ENCODE peak calls at places on chromosome 16, in seven cellular contexts. One of them, this sample, is unnamed.

GRCh38 chr16:15773964-15774363 is 82.9 kb downstream of the MYH11 start:
- DNase-seq in hepatocyte: no peak
- DNase-seq in left ventricle myocardium inferior: no peak
- DNase-seq in mesenchymal stem cell: no peak
- DNase-seq in right atrium auricular region: no peak
- DNase-seq in gastrocnemius medialis: no peak
- DNase-seq in left lung: no peak
- DNase-seq in this sample: no peak

GRCh38 chr16:9316615-9317014 is 225.2 kb downstream of the HAPSTR1 start:
- DNase-seq in mesenchymal stem cell: no peak
- DNase-seq in gastrocnemius medialis: no peak
- DNase-seq in left lung: no peak
- DNase-seq in hepatocyte: peak; percentile 39
- DNase-seq in right atrium auricular region: no peak
- DNase-seq in left ventricle myocardium inferior: no peak
- DNase-seq in this sample: no peak

GRCh38 chr16:51147776-51148673 is 3.0 kb downstream of the SALL1 start:
- DNase-seq in left lung: no peak
- DNase-seq in gastrocnemius medialis: no peak
- DNase-seq in right atrium auricular region: no peak
- DNase-seq in left ventricle myocardium inferior: no peak
- DNase-seq in mesenchymal stem cell: peak; percentile 60
- DNase-seq in hepatocyte: no peak
- DNase-seq in this sample: no peak

GRCh38 chr16:7140899-7141298 is 191.7 kb upstream of the RBFOX1 start:
- DNase-seq in left lung: no peak
- DNase-seq in right atrium auricular region: no peak
- DNase-seq in gastrocnemius medialis: no peak
- DNase-seq in mesenchymal stem cell: no peak
- DNase-seq in left ventricle myocardium inferior: no peak
- DNase-seq in hepatocyte: peak; percentile 61
- DNase-seq in this sample: no peak

GRCh38 chr16:58678716-58679115 is 5.9 kb downstream of the SLC38A7 start:
- DNase-seq in gastrocnemius medialis: peak; percentile 31
- DNase-seq in mesenchymal stem cell: no peak
- DNase-seq in right atrium auricular region: no peak
- DNase-seq in left lung: no peak
- DNase-seq in left ventricle myocardium inferior: peak; percentile 37
- DNase-seq in hepatocyte: no peak
- DNase-seq in this sample: peak; percentile 43

GRCh38 chr16:81096715-81097208 is 567 bp upstream of the GCSH start:
- DNase-seq in right atrium auricular region: no peak
- DNase-seq in left lung: no peak
- DNase-seq in left ventricle myocardium inferior: no peak
- DNase-seq in hepatocyte: no peak
- DNase-seq in mesenchymal stem cell: no peak
- DNase-seq in gastrocnemius medialis: no peak
- DNase-seq in this sample: no peak

GRCh38 chr16:11084484-11085024 is 140.2 kb downstream of the CLEC16A start:
- DNase-seq in left ventricle myocardium inferior: no peak
- DNase-seq in left lung: no peak
- DNase-seq in gastrocnemius medialis: peak; percentile 29
- DNase-seq in mesenchymal stem cell: peak; percentile 89
- DNase-seq in right atrium auricular region: no peak
- DNase-seq in hepatocyte: no peak
- DNase-seq in this sample: peak; percentile 13

GRCh38 chr16:8614435-8615029 is 7.0 kb upstream of the METTL22 start:
- DNase-seq in left ventricle myocardium inferior: no peak
- DNase-seq in mesenchymal stem cell: no peak
- DNase-seq in hepatocyte: no peak
- DNase-seq in left lung: no peak
- DNase-seq in right atrium auricular region: no peak
- DNase-seq in gastrocnemius medialis: no peak
- DNase-seq in this sample: no peak

GRCh38 chr16:30078744-30079143 is 3.0 kb downstream of the PPP4C start:
- DNase-seq in gastrocnemius medialis: no peak
- DNase-seq in left lung: no peak
- DNase-seq in right atrium auricular region: no peak
- DNase-seq in left ventricle myocardium inferior: no peak
- DNase-seq in hepatocyte: no peak
- DNase-seq in mesenchymal stem cell: no peak
- DNase-seq in this sample: no peak

GRCh38 chr16:47872228-47872627 is 283.6 kb downstream of the ABCC12 start:
- DNase-seq in right atrium auricular region: no peak
- DNase-seq in hepatocyte: no peak
- DNase-seq in mesenchymal stem cell: no peak
- DNase-seq in gastrocnemius medialis: no peak
- DNase-seq in left lung: no peak
- DNase-seq in left ventricle myocardium inferior: no peak
- DNase-seq in this sample: no peak

GRCh38 chr16:29014561-29015029 is 29.7 kb downstream of the LAT start:
- DNase-seq in left lung: no peak
- DNase-seq in mesenchymal stem cell: no peak
- DNase-seq in gastrocnemius medialis: no peak
- DNase-seq in hepatocyte: no peak
- DNase-seq in left ventricle myocardium inferior: no peak
- DNase-seq in right atrium auricular region: no peak
- DNase-seq in this sample: no peak

GRCh38 chr16:3170440-3171180 is 17.4 kb upstream of the OR1F1 start:
- DNase-seq in mesenchymal stem cell: peak; percentile 33
- DNase-seq in left lung: no peak
- DNase-seq in left ventricle myocardium inferior: no peak
- DNase-seq in gastrocnemius medialis: no peak
- DNase-seq in hepatocyte: no peak
- DNase-seq in right atrium auricular region: no peak
- DNase-seq in this sample: no peak

GRCh38 chr16:73068546-73069401 is 20.8 kb upstream of the ZFHX3 start:
- DNase-seq in right atrium auricular region: peak; percentile 91
- DNase-seq in left ventricle myocardium inferior: peak; percentile 74
- DNase-seq in hepatocyte: no peak
- DNase-seq in mesenchymal stem cell: peak; percentile 97
- DNase-seq in left lung: peak; percentile 88
- DNase-seq in gastrocnemius medialis: peak; percentile 93
- DNase-seq in this sample: peak; percentile 79

GRCh38 chr16:79400462-79401149 is 199.9 kb downstream of the MAF start:
- DNase-seq in left lung: no peak
- DNase-seq in gastrocnemius medialis: no peak
- DNase-seq in right atrium auricular region: no peak
- DNase-seq in mesenchymal stem cell: no peak
- DNase-seq in left ventricle myocardium inferior: no peak
- DNase-seq in hepatocyte: peak; percentile 72
- DNase-seq in this sample: no peak

DNA sequence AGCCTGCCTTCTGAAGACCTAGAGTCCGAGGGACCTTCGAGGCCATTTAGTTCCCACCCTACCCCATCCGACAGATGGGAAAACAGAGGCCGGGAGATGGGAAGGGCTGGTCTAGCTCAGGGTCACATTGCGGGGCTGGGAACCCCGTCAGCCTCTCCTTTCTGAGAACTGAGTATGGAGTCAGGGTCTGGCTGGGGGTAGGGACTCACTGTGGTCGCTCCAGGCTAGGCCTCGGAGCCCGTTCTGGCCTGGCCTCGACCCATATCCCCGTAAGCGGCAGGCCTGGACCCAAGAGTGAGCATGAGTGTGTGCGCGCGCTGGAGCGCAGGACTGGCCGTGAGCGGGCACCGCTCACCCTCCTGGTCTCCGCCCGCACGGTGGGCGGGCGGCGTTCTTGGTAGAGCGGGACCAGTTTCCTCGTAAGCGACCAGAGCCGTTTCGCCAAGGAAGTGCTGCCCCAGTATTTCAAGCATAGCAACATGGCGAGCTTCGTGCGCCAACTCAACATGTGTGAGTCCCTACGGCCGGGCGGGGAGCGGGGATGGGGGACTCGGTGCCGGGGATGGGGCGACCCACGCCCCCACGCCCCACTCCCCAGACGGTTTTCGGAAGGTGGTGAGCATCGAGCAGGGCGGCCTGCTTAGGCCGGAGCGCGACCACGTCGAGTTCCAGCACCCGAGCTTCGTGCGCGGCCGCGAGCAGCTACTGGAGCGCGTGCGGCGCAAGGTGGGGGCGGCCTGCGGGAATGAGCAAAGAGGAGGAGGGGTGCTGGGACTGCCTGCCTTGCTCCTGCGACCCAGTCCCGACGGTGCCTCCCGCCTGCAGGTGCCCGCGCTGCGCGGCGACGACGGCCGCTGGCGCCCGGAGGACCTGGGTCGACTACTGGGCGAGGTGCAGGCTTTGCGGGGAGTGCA is 833 bp downstream of the HSF4 start:
- DNase-seq in left ventricle myocardium inferior: no peak
- DNase-seq in right atrium auricular region: no peak
- DNase-seq in mesenchymal stem cell: peak; percentile 43
- DNase-seq in left lung: no peak
- DNase-seq in gastrocnemius medialis: no peak
- DNase-seq in hepatocyte: no peak
- DNase-seq in this sample: no peak
- H3K4me1 ChIP-seq in left ventricle myocardium inferior: peaks cover 70% of the 10 kb centered on the region
- H3K4me1 ChIP-seq in right atrium auricular region: peaks cover 70% of the 10 kb centered on the region
- H3K4me1 ChIP-seq in mesenchymal stem cell: peaks cover 54% of the 10 kb centered on the region
- H3K4me1 ChIP-seq in left lung: peaks cover 48% of the 10 kb centered on the region
- H3K4me1 ChIP-seq in gastrocnemius medialis: peaks cover 58% of the 10 kb centered on the region
- H3K4me1 ChIP-seq in hepatocyte: peaks cover 47% of the 10 kb centered on the region
- H3K4me1 ChIP-seq in this sample: peaks cover 35% of the 10 kb centered on the region

GRCh38 chr16:57000271-57001025 is 11.1 kb downstream of the NLRC5 start:
- DNase-seq in hepatocyte: no peak
- DNase-seq in left lung: no peak
- DNase-seq in left ventricle myocardium inferior: peak; percentile 61
- DNase-seq in gastrocnemius medialis: peak; percentile 44
- DNase-seq in right atrium auricular region: peak; percentile 88
- DNase-seq in mesenchymal stem cell: peak; percentile 93
- DNase-seq in this sample: peak; percentile 81

GRCh38 chr16:56998861-56999260 is 9.5 kb downstream of the NLRC5 start:
- DNase-seq in gastrocnemius medialis: no peak
- DNase-seq in right atrium auricular region: no peak
- DNase-seq in hepatocyte: no peak
- DNase-seq in mesenchymal stem cell: no peak
- DNase-seq in left ventricle myocardium inferior: no peak
- DNase-seq in left lung: no peak
- DNase-seq in this sample: peak; percentile 21

GRCh38 chr16:57003439-57004386 is 14.4 kb downstream of the NLRC5 start:
- DNase-seq in gastrocnemius medialis: no peak
- DNase-seq in hepatocyte: no peak
- DNase-seq in right atrium auricular region: no peak
- DNase-seq in mesenchymal stem cell: no peak
- DNase-seq in left ventricle myocardium inferior: no peak
- DNase-seq in left lung: no peak
- DNase-seq in this sample: no peak

GRCh38 chr16:56999409-57000270 is 10.3 kb downstream of the NLRC5 start:
- DNase-seq in mesenchymal stem cell: peak; percentile 41
- DNase-seq in left lung: no peak
- DNase-seq in hepatocyte: no peak
- DNase-seq in left ventricle myocardium inferior: no peak
- DNase-seq in right atrium auricular region: no peak
- DNase-seq in gastrocnemius medialis: no peak
- DNase-seq in this sample: peak; percentile 39

GRCh38 chr16:57001026-57001669 is 11.8 kb downstream of the NLRC5 start:
- DNase-seq in mesenchymal stem cell: no peak
- DNase-seq in left ventricle myocardium inferior: no peak
- DNase-seq in left lung: no peak
- DNase-seq in hepatocyte: no peak
- DNase-seq in right atrium auricular region: no peak
- DNase-seq in gastrocnemius medialis: no peak
- DNase-seq in this sample: peak; percentile 51
- H3K27ac ChIP-seq in mesenchymal stem cell: no peak overlapping the region
- H3K27ac ChIP-seq in left ventricle myocardium inferior: peak overlapping the region; percentile 87
- H3K27ac ChIP-seq in left lung: peak overlapping the region; percentile 77
- H3K27ac ChIP-seq in hepatocyte: no peak overlapping the region
- H3K27ac ChIP-seq in right atrium auricular region: peak overlapping the region; percentile 85
- H3K27ac ChIP-seq in gastrocnemius medialis: peak overlapping the region; percentile 68
- H3K27ac ChIP-seq in this sample: peak overlapping the region; percentile 93

DNA sequence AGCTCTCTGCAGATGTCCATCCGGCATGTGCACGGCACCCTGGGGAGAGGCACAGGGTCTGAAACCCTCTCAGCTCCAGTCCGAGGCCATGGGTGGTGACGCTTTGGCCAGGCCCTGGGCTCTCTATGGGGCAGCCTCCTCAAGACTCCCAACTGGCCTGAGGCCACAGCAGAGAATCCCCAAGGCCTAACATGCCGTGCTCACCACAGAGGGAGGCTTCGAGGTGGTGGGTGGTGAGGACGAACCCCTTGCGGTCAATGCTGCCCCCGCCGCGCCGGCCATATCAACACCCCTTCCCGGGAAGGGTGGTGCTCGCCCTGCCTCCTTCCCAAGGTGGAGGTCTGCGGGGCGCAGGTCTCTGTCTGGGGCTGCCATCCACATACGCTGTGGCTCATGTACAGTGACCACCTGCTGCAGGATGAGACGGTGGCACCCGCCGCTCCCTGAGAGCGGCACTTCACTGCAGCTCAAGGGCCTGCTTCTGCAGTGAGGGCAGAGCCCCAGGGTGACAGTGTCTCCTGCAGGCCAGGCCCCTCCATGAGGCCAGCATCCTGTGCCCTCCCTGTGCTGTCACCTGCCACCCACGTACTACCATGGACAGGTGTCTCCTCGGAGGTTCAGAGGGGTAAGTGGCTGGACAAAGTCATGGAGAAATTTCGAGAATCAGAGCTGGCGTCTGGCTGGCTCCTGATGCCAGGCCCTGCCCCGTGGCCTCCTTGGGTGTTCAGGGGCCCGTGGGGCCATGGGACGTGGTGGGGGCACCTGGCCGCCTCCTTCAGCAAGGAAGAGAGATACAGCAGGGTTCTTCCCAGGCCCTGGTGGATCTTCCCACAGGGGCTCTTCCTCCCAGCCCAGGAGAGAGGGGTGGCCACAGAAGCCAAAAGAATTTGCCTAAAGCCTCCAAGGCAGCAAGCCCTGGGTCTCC is 54.6 kb upstream of the ACSF3 start:
- DNase-seq in left lung: no peak
- DNase-seq in mesenchymal stem cell: no peak
- DNase-seq in right atrium auricular region: no peak
- DNase-seq in left ventricle myocardium inferior: no peak
- DNase-seq in hepatocyte: no peak
- DNase-seq in gastrocnemius medialis: no peak
- DNase-seq in this sample: peak; percentile 16
- H3K4me1 ChIP-seq in left lung: no peaks in the 10 kb centered on the region
- H3K4me1 ChIP-seq in mesenchymal stem cell: peaks cover 2% of the 10 kb centered on the region
- H3K4me1 ChIP-seq in right atrium auricular region: no peaks in the 10 kb centered on the region
- H3K4me1 ChIP-seq in left ventricle myocardium inferior: no peaks in the 10 kb centered on the region
- H3K4me1 ChIP-seq in hepatocyte: no peaks in the 10 kb centered on the region
- H3K4me1 ChIP-seq in gastrocnemius medialis: no peaks in the 10 kb centered on the region
- H3K4me1 ChIP-seq in this sample: no peaks in the 10 kb centered on the region

GRCh38 chr16:64394061-64394460 is 727.8 kb downstream of the CDH11 start:
- DNase-seq in gastrocnemius medialis: no peak
- DNase-seq in right atrium auricular region: no peak
- DNase-seq in left ventricle myocardium inferior: no peak
- DNase-seq in mesenchymal stem cell: no peak
- DNase-seq in left lung: no peak
- DNase-seq in hepatocyte: no peak
- DNase-seq in this sample: no peak

GRCh38 chr16:64398795-64399194 is 723.1 kb downstream of the CDH11 start:
- DNase-seq in left ventricle myocardium inferior: no peak
- DNase-seq in hepatocyte: no peak
- DNase-seq in right atrium auricular region: no peak
- DNase-seq in mesenchymal stem cell: no peak
- DNase-seq in left lung: no peak
- DNase-seq in gastrocnemius medialis: no peak
- DNase-seq in this sample: no peak

GRCh38 chr16:64403352-64403751 is 718.5 kb downstream of the CDH11 start:
- DNase-seq in mesenchymal stem cell: no peak
- DNase-seq in left ventricle myocardium inferior: no peak
- DNase-seq in hepatocyte: no peak
- DNase-seq in gastrocnemius medialis: no peak
- DNase-seq in right atrium auricular region: no peak
- DNase-seq in left lung: no peak
- DNase-seq in this sample: no peak

GRCh38 chr16:64397042-64397441 is 724.8 kb downstream of the CDH11 start:
- DNase-seq in left ventricle myocardium inferior: no peak
- DNase-seq in gastrocnemius medialis: no peak
- DNase-seq in hepatocyte: no peak
- DNase-seq in mesenchymal stem cell: no peak
- DNase-seq in left lung: no peak
- DNase-seq in right atrium auricular region: no peak
- DNase-seq in this sample: no peak

GRCh38 chr16:64397945-64398508 is 723.8 kb downstream of the CDH11 start:
- DNase-seq in mesenchymal stem cell: no peak
- DNase-seq in left lung: no peak
- DNase-seq in hepatocyte: no peak
- DNase-seq in left ventricle myocardium inferior: no peak
- DNase-seq in right atrium auricular region: no peak
- DNase-seq in gastrocnemius medialis: no peak
- DNase-seq in this sample: no peak
- H3K27ac ChIP-seq in mesenchymal stem cell: no peak overlapping the region
- H3K27ac ChIP-seq in left lung: no peak overlapping the region
- H3K27ac ChIP-seq in hepatocyte: no peak overlapping the region
- H3K27ac ChIP-seq in left ventricle myocardium inferior: no peak overlapping the region
- H3K27ac ChIP-seq in right atrium auricular region: no peak overlapping the region
- H3K27ac ChIP-seq in gastrocnemius medialis: no peak overlapping the region
- H3K27ac ChIP-seq in this sample: no peak overlapping the region